ENCODE peak calls at places on chromosomes 3 and 15, in seven cellular contexts. P is Daoy, F is progenitor cell of endocrine pancreas, C is NCI-H1436, Y is retinal pigment epithelial cell, K is GM12891, H is choroid plexus epithelial cell. R is an unnamed sample.

GRCh38 chr15:93247466-93248121 is 158.6 kb upstream of the RGMA start:
- DNase-seq in P (no peak), F (no peak), C (no peak), Y (no peak), K (no peak), H (no peak), R (no peak)

GRCh38 chr15:62390793-62391543 is 225.9 kb upstream of the C2CD4B start:
- DNase-seq in P (peak), F (peak), C (no peak), Y (no peak), K (peak), H (peak), R (peak)

GRCh38 chr3:135887220-135887619 is 78.3 kb upstream of the PPP2R3A start:
- DNase-seq in P (peak), F (no peak), C (no peak), Y (peak), K (no peak), H (no peak), R (no peak)

GRCh38 chr3:88991496-88991895 is 115.9 kb upstream of the EPHA3 start:
- DNase-seq in P (no peak), F (no peak), C (no peak), Y (no peak), K (no peak), H (peak), R (no peak)

GRCh38 chr3:39809995-39810595 is 686 bp downstream of the MYRIP start:
- DNase-seq in P (no peak), F (no peak), C (no peak), Y (no peak), K (peak), H (no peak), R (no peak)

GRCh38 chr15:29337156-29337959 is 67.7 kb upstream of the NSMCE3 start:
- DNase-seq in P (no peak), F (no peak), C (no peak), Y (no peak), K (no peak), H (peak), R (peak)

GRCh38 chr15:63402498-63403253 is 21.0 kb upstream of the CA12 start:
- DNase-seq in P (peak), F (no peak), C (no peak), Y (no peak), K (no peak), H (peak), R (peak)

GRCh38 chr3:41768363-41768762 is 193.5 kb downstream of the ULK4 start:
- DNase-seq in P (no peak), F (no peak), C (no peak), Y (no peak), K (no peak), H (no peak), R (no peak)

GRCh38 chr3:52533623-52534280 is at the start of gene NT5DC2:
- DNase-seq in P (peak), F (peak), C (peak), Y (no peak), K (peak), H (peak), R (peak)

GRCh38 chr15:78391781-78392180 is 46.2 kb upstream of the IREB2 start:
- DNase-seq in P (no peak), F (no peak), C (no peak), Y (no peak), K (no peak), H (no peak), R (no peak)

GRCh38 chr3:16177962-16178627 is 3.6 kb downstream of the GALNT15 start:
- DNase-seq in P (peak), F (peak), C (no peak), Y (no peak), K (peak), H (peak), R (peak)

GRCh38 chr15:47506543-47507090 is 210.7 kb upstream of the SEMA6D start:
- DNase-seq in P (no peak), F (no peak), C (no peak), Y (peak), K (no peak), H (no peak), R (no peak)